ENCODE peak calls at places on chromosomes 12 and 14, in seven cellular contexts. One of them, this sample, is unnamed.

GRCh38 chr14:89294060-89294459 is 123.0 kb downstream of the FOXN3 start:
- DNase-seq in PC-3: no peak
- DNase-seq in fibroblast of lung: no peak
- DNase-seq in GM23248: no peak
- DNase-seq in HCT116: no peak
- DNase-seq in endothelial cell of umbilical vein: no peak
- DNase-seq in hepatocyte: no peak
- DNase-seq in this sample: no peak

GRCh38 chr12:46160081-46160980 is 108.5 kb downstream of the SLC38A1 start:
- DNase-seq in PC-3: no peak
- DNase-seq in fibroblast of lung: peak
- DNase-seq in GM23248: peak
- DNase-seq in HCT116: no peak
- DNase-seq in endothelial cell of umbilical vein: no peak
- DNase-seq in hepatocyte: peak
- DNase-seq in this sample: no peak

GRCh38 chr14:67319142-67319541 is 40.5 kb downstream of the ATP6V1D start:
- DNase-seq in PC-3: peak
- DNase-seq in fibroblast of lung: peak
- DNase-seq in GM23248: no peak
- DNase-seq in HCT116: no peak
- DNase-seq in endothelial cell of umbilical vein: no peak
- DNase-seq in hepatocyte: peak
- DNase-seq in this sample: no peak

GRCh38 chr12:48824112-48824511 is 5.8 kb downstream of the CACNB3 start:
- DNase-seq in PC-3: no peak
- DNase-seq in fibroblast of lung: no peak
- DNase-seq in GM23248: no peak
- DNase-seq in HCT116: no peak
- DNase-seq in endothelial cell of umbilical vein: no peak
- DNase-seq in hepatocyte: no peak
- DNase-seq in this sample: no peak

GRCh38 chr14:101772770-101773169 is 11.3 kb downstream of the PPP2R5C start:
- DNase-seq in PC-3: peak
- DNase-seq in fibroblast of lung: no peak
- DNase-seq in GM23248: no peak
- DNase-seq in HCT116: no peak
- DNase-seq in endothelial cell of umbilical vein: no peak
- DNase-seq in hepatocyte: no peak
- DNase-seq in this sample: no peak

GRCh38 chr12:23921099-23921846 is 28.2 kb downstream of the SOX5 start:
- DNase-seq in PC-3: no peak
- DNase-seq in fibroblast of lung: peak
- DNase-seq in GM23248: no peak
- DNase-seq in HCT116: no peak
- DNase-seq in endothelial cell of umbilical vein: no peak
- DNase-seq in hepatocyte: no peak
- DNase-seq in this sample: no peak

GRCh38 chr12:113040722-113041168 is 15.8 kb upstream of the DTX1 start:
- DNase-seq in PC-3: peak
- DNase-seq in fibroblast of lung: peak
- DNase-seq in GM23248: peak
- DNase-seq in HCT116: peak
- DNase-seq in endothelial cell of umbilical vein: peak
- DNase-seq in hepatocyte: peak
- DNase-seq in this sample: no peak

GRCh38 chr12:57128519-57129247 is 400 bp downstream of the LRP1 start:
- DNase-seq in PC-3: no peak
- DNase-seq in fibroblast of lung: no peak
- DNase-seq in GM23248: peak
- DNase-seq in HCT116: no peak
- DNase-seq in endothelial cell of umbilical vein: no peak
- DNase-seq in hepatocyte: no peak
- DNase-seq in this sample: no peak

GRCh38 chr14:92352158-92352985 is 29.4 kb downstream of the SLC24A4 start:
- DNase-seq in PC-3: peak
- DNase-seq in fibroblast of lung: peak
- DNase-seq in GM23248: peak
- DNase-seq in HCT116: peak
- DNase-seq in endothelial cell of umbilical vein: no peak
- DNase-seq in hepatocyte: no peak
- DNase-seq in this sample: peak

GRCh38 chr14:65208548-65208947 is 106.2 kb upstream of the MAX start:
- DNase-seq in PC-3: no peak
- DNase-seq in fibroblast of lung: no peak
- DNase-seq in GM23248: no peak
- DNase-seq in HCT116: no peak
- DNase-seq in endothelial cell of umbilical vein: no peak
- DNase-seq in hepatocyte: no peak
- DNase-seq in this sample: no peak

GRCh38 chr14:37289688-37290087 is 92.0 kb downstream of the MIPOL1 start:
- DNase-seq in PC-3: no peak
- DNase-seq in fibroblast of lung: no peak
- DNase-seq in GM23248: no peak
- DNase-seq in HCT116: no peak
- DNase-seq in endothelial cell of umbilical vein: no peak
- DNase-seq in hepatocyte: no peak
- DNase-seq in this sample: no peak

GRCh38 chr12:13062669-13063068 is 18.5 kb downstream of the FAM234B start:
- DNase-seq in PC-3: no peak
- DNase-seq in fibroblast of lung: no peak
- DNase-seq in GM23248: no peak
- DNase-seq in HCT116: no peak
- DNase-seq in endothelial cell of umbilical vein: no peak
- DNase-seq in hepatocyte: no peak
- DNase-seq in this sample: no peak

GRCh38 chr14:26966942-26967341 is 369.1 kb upstream of the NOVA1 start:
- DNase-seq in PC-3: peak
- DNase-seq in fibroblast of lung: peak
- DNase-seq in GM23248: no peak
- DNase-seq in HCT116: no peak
- DNase-seq in endothelial cell of umbilical vein: no peak
- DNase-seq in hepatocyte: peak
- DNase-seq in this sample: no peak

GRCh38 chr12:10339441-10339840 is 31.8 kb downstream of the KLRD1 start:
- DNase-seq in PC-3: peak
- DNase-seq in fibroblast of lung: no peak
- DNase-seq in GM23248: peak
- DNase-seq in HCT116: peak
- DNase-seq in endothelial cell of umbilical vein: peak
- DNase-seq in hepatocyte: no peak
- DNase-seq in this sample: no peak

GRCh38 chr12:130689408-130690405 is 26.4 kb downstream of the RIMBP2 start:
- DNase-seq in PC-3: no peak
- DNase-seq in fibroblast of lung: no peak
- DNase-seq in GM23248: no peak
- DNase-seq in HCT116: no peak
- DNase-seq in endothelial cell of umbilical vein: no peak
- DNase-seq in hepatocyte: no peak
- DNase-seq in this sample: no peak

GRCh38 chr12:93376436-93377251 is 1.1 kb upstream of the NUDT4 start:
- DNase-seq in PC-3: peak
- DNase-seq in fibroblast of lung: peak
- DNase-seq in GM23248: peak
- DNase-seq in HCT116: no peak
- DNase-seq in endothelial cell of umbilical vein: peak
- DNase-seq in hepatocyte: peak
- DNase-seq in this sample: no peak

GRCh38 chr12:101829639-101830390 is 944 bp downstream of the GNPTAB start:
- DNase-seq in PC-3: peak
- DNase-seq in fibroblast of lung: no peak
- DNase-seq in GM23248: peak
- DNase-seq in HCT116: no peak
- DNase-seq in endothelial cell of umbilical vein: peak
- DNase-seq in hepatocyte: peak
- DNase-seq in this sample: no peak

GRCh38 chr12:122423258-122424165 is 1.0 kb upstream of the CLIP1 start:
- DNase-seq in PC-3: no peak
- DNase-seq in fibroblast of lung: peak
- DNase-seq in GM23248: peak
- DNase-seq in HCT116: peak
- DNase-seq in endothelial cell of umbilical vein: peak
- DNase-seq in hepatocyte: peak
- DNase-seq in this sample: no peak

DNA sequence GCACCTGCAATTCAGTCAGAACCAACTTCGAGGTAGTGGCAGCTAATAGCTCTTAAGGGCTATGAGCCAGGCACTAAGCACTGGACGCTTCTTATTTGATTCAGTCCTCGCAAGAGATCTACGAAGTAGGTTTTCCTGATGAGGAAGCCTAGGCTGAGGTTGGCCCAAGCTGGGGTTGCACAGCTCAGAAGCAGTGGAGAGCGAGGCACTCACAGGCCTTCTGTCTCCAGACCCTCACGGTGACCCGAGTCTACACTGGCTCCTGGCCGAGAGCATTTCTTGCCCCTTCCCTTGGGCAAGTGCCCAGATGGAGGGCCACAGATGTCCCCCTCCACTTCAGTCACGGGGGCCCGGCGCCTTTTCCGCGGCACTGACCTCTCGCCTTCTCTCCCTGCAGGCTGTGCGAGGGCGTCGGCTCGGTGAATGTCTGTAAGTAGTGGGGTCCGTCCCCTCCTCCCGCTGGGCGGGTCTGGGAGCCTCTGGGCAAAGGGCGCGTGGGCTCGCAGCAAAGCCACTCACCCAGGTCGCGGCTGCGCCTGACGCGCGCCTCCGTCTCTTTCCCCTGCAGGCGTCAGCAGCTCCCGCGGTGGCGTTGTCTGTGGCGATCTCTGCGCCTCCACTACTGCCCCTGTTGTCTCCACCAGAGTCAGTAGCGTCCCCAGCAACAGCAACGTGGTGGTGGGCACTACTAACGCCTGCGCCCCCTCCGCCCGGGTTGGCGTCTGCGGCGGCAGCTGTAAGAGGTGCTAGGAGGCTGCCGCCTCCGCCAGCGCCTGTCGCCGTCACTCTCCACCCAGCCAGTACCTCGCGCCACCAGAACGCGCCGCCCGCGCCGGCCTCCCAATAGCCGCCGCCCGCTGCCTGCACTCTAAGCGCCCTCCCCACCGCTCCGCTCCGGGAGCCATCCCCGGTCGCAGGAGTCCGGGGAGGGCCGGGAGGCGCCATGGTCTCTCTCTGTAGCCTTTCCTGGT is 13.1 kb downstream of the KRT83 start:
- DNase-seq in PC-3: peak
- DNase-seq in fibroblast of lung: peak
- DNase-seq in GM23248: peak
- DNase-seq in HCT116: peak
- DNase-seq in endothelial cell of umbilical vein: peak
- DNase-seq in hepatocyte: peak
- DNase-seq in this sample: no peak
- TF ChIP-seq EZH2 in PC-3: no peak
- TF ChIP-seq EZH2 in fibroblast of lung: peak
- TF ChIP-seq EZH2 in GM23248: no peak
- TF ChIP-seq EZH2 in HCT116: no peak
- TF ChIP-seq EZH2 in endothelial cell of umbilical vein: no peak
- TF ChIP-seq EZH2 in hepatocyte: no peak
- TF ChIP-seq EZH2 in this sample: no peak

DNA sequence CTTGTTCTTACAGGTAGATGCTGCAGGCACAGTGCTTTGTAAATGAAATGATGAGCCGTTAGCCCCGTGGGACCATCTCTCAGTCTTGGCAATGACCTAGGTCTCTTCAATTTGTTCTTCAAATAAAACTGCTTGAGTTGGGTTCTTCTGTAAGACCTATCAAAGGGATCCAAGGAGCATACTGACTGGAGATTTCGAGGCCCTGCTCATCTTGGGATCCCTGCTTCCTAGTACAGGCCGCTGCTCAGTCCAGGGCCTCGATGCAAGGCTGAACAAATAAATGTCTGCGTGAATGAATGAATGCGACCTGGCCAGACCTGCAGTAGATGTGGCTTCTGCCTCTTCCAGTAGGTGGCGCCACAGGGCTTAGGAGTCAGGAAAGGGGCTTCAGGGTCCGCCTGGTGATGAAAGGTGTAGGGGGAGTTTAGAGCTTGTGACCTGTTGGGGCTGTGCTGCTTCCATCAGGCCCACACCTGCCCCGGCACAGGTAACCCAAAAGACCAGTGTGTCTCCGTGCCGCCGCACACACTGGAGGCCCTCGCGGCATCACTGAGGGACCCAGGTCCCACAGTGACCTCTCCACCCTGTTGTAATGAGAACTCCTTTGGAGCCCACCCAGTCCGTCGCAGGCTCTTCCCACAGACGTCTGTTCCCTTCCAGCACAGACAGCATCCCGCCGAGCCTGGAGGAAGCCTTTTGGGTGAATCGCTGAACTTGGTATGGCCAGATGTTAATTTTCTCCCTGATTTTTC is 4.4 kb downstream of the CACNA1C start:
- DNase-seq in PC-3: peak
- DNase-seq in fibroblast of lung: peak
- DNase-seq in GM23248: peak
- DNase-seq in HCT116: peak
- DNase-seq in endothelial cell of umbilical vein: peak
- DNase-seq in hepatocyte: peak
- DNase-seq in this sample: peak
- TF ChIP-seq EZH2 in PC-3: no peak
- TF ChIP-seq EZH2 in fibroblast of lung: no peak
- TF ChIP-seq EZH2 in GM23248: no peak
- TF ChIP-seq EZH2 in HCT116: no peak
- TF ChIP-seq EZH2 in endothelial cell of umbilical vein: no peak
- TF ChIP-seq EZH2 in hepatocyte: no peak
- TF ChIP-seq EZH2 in this sample: no peak

GRCh38 chr14:99271951-99272668 is at the start of gene BCL11B:
- DNase-seq in PC-3: peak
- DNase-seq in fibroblast of lung: peak
- DNase-seq in GM23248: peak
- DNase-seq in HCT116: peak
- DNase-seq in endothelial cell of umbilical vein: peak
- DNase-seq in hepatocyte: peak
- DNase-seq in this sample: peak

GRCh38 chr14:99271288-99271941 is 582 bp downstream of the BCL11B start:
- DNase-seq in PC-3: no peak
- DNase-seq in fibroblast of lung: no peak
- DNase-seq in GM23248: no peak
- DNase-seq in HCT116: no peak
- DNase-seq in endothelial cell of umbilical vein: no peak
- DNase-seq in hepatocyte: no peak
- DNase-seq in this sample: no peak

GRCh38 chr14:99272669-99273024 is 650 bp upstream of the BCL11B start:
- DNase-seq in PC-3: no peak
- DNase-seq in fibroblast of lung: no peak
- DNase-seq in GM23248: no peak
- DNase-seq in HCT116: no peak
- DNase-seq in endothelial cell of umbilical vein: no peak
- DNase-seq in hepatocyte: no peak
- DNase-seq in this sample: no peak

GRCh38 chr14:99268776-99269510 is 3.1 kb downstream of the BCL11B start:
- DNase-seq in PC-3: no peak
- DNase-seq in fibroblast of lung: no peak
- DNase-seq in GM23248: no peak
- DNase-seq in HCT116: no peak
- DNase-seq in endothelial cell of umbilical vein: no peak
- DNase-seq in hepatocyte: no peak
- DNase-seq in this sample: no peak

GRCh38 chr14:99270491-99271287 is 1.3 kb downstream of the BCL11B start:
- DNase-seq in PC-3: no peak
- DNase-seq in fibroblast of lung: no peak
- DNase-seq in GM23248: peak
- DNase-seq in HCT116: no peak
- DNase-seq in endothelial cell of umbilical vein: no peak
- DNase-seq in hepatocyte: peak
- DNase-seq in this sample: peak
- TF ChIP-seq EZH2 in PC-3: no peak
- TF ChIP-seq EZH2 in fibroblast of lung: peak
- TF ChIP-seq EZH2 in GM23248: no peak
- TF ChIP-seq EZH2 in HCT116: no peak
- TF ChIP-seq EZH2 in endothelial cell of umbilical vein: peak
- TF ChIP-seq EZH2 in hepatocyte: no peak
- TF ChIP-seq EZH2 in this sample: no peak

GRCh38 chr14:105475916-105476845 is 1.6 kb downstream of the CRIP2 start:
- DNase-seq in PC-3: peak
- DNase-seq in fibroblast of lung: peak
- DNase-seq in GM23248: peak
- DNase-seq in HCT116: no peak
- DNase-seq in endothelial cell of umbilical vein: peak
- DNase-seq in hepatocyte: no peak
- DNase-seq in this sample: no peak
- TF ChIP-seq EZH2 in PC-3: no peak
- TF ChIP-seq EZH2 in fibroblast of lung: no peak
- TF ChIP-seq EZH2 in GM23248: no peak
- TF ChIP-seq EZH2 in HCT116: no peak
- TF ChIP-seq EZH2 in endothelial cell of umbilical vein: no peak
- TF ChIP-seq EZH2 in hepatocyte: peak
- TF ChIP-seq EZH2 in this sample: no peak

This sample was measured in DND-41.